ENCODE peak calls at places on chromosomes 13 and 19, in six cellular contexts. Y is mucosa of descending colon, U is psoas muscle, C is endodermal cell, T is A549, N is heart right ventricle. I is an unnamed sample. For H3K4me1, the result is how much of the 10 kb centered on the place peaks cover.

GRCh38 chr13:46119883-46120614 is 15.2 kb upstream of the CPB2 start:
- DNase-seq in N (no peak), T (peak), C (peak), U (no peak), Y (no peak), I (no peak)

GRCh38 chr13:37531054-37531453 is 67.5 kb downstream of the POSTN start:
- DNase-seq in Y (no peak), T (no peak), N (no peak), C (no peak), U (no peak), I (peak)

GRCh38 chr19:36771275-36772231 is 1.1 kb downstream of the ZNF850 start:
- DNase-seq in C (peak), T (no peak), U (peak), N (peak), Y (peak), I (peak)

GRCh38 chr13:66689628-66690027 is 540.5 kb downstream of the PCDH9 start:
- DNase-seq in Y (no peak), T (no peak), C (no peak), U (no peak), N (no peak), I (no peak)

GRCh38 chr13:66618702-66619101 is 611.4 kb downstream of the PCDH9 start:
- DNase-seq in Y (no peak), C (no peak), T (peak), N (no peak), U (no peak), I (peak)

GRCh38 chr13:19984430-19985218 is 26.1 kb downstream of the ZMYM2 start:
- DNase-seq in Y (no peak), T (peak), C (no peak), U (no peak), N (no peak), I (peak)

GRCh38 chr19:47283405-47284059 is 8.8 kb downstream of the INAFM1 start:
- DNase-seq in U (no peak), N (no peak), Y (no peak), C (no peak), T (no peak), I (no peak)

GRCh38 chr13:89925107-89925506 is 1422.4 kb upstream of the MIR17HG start:
- DNase-seq in N (no peak), Y (no peak), U (no peak), T (no peak), C (peak), I (peak)

GRCh38 chr19:49056101-49056901 is 1.2 kb downstream of the CGB7 start:
- DNase-seq in Y (peak), U (peak), C (peak), T (peak), N (peak), I (peak)

GRCh38 chr19:45629704-45630103 is 9.5 kb downstream of the EML2 start:
- DNase-seq in U (no peak), Y (no peak), N (no peak), T (no peak), C (no peak), I (no peak)

GRCh38 chr19:45621976-45622503 is 17.2 kb downstream of the EML2 start:
- DNase-seq in Y (no peak), C (no peak), N (no peak), U (no peak), T (no peak), I (no peak)

GRCh38 chr19:45621389-45621788 is 17.8 kb downstream of the EML2 start:
- DNase-seq in Y (no peak), C (no peak), U (no peak), N (no peak), T (no peak), I (no peak)

DNA sequence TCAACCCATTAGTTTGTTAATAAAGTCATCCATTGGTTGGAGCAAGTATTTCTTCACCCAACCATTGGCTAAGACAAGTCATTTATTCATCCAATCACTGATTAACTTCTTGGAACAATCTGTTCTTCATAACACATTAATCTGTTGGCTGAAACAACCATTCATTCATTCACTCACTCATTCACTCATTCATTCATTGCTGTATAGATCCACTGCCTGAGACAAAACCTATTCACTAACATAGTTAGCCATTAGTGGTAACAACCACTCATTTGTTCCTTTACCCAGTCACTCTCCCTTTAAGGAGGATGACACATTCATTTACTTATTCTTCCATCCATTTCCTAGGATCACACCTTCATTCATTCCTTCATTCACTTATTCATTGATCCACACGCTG is 15.2 kb downstream of the EML2 start:
- DNase-seq in Y (no peak), N (no peak), U (no peak), C (no peak), T (no peak), I (no peak)
- TF ChIP-seq CTCF in Y (no peak), N (no peak), U (no peak), C (no peak), T (no peak), I (no peak)

GRCh38 chr19:3816566-3817218 is 30.5 kb upstream of the MATK start:
- DNase-seq in C (peak), T (no peak), U (no peak), N (no peak), Y (no peak), I (no peak)

GRCh38 chr19:3810708-3811355 is 24.7 kb upstream of the MATK start:
- DNase-seq in C (no peak), N (no peak), T (no peak), U (no peak), Y (no peak), I (no peak)

GRCh38 chr19:3817761-3818160 is 31.6 kb upstream of the MATK start:
- DNase-seq in Y (no peak), U (no peak), N (no peak), C (no peak), T (no peak), I (no peak)

GRCh38 chr19:3813473-3814392 is 27.6 kb upstream of the MATK start:
- DNase-seq in T (no peak), Y (no peak), U (no peak), N (no peak), C (peak), I (no peak)

GRCh38 chr19:3814648-3815047 is 28.5 kb upstream of the MATK start:
- DNase-seq in N (no peak), C (no peak), U (no peak), Y (no peak), T (no peak), I (no peak)
- H3K4me1 ChIP-seq in N (under half), C (under half), U (under half), Y (under half), T (under half), I (under half)

DNA sequence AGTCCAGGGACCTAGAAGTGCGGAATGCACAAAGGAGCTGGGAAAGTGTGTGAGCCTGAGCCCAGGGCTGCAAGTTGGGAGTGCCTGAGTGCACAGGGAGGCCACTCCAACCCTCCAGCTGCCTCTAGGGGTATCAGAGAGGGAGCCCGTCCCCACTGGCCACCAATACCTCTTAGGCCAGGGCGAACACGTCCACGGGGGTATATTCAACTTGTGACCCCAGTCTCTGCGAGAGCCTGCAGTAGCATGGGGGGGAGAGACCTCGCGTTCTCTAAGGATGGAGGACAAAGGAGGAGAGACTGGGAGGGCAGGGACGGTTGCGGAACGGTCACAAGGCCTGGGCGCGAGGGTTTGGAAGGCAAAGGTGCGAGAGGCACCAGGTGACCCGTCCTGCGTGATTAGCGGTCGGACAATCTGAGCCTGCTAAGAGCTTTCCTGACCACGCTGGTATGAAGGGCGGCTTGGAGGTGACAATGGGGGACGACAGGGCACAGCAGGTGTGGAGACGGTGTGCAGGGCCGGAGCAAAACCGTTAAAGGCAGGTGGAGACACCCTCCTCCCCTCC is 676 bp downstream of the CD320 start:
- DNase-seq in T (no peak), U (peak), C (peak), Y (no peak), N (no peak), I (no peak)
- TF ChIP-seq CTCF in T (no peak), U (no peak), C (peak), Y (no peak), N (no peak), I (no peak)

GRCh38 chr13:40578055-40578454 is 88.4 kb downstream of the FOXO1 start:
- DNase-seq in T (no peak), Y (no peak), N (no peak), U (no peak), C (no peak), I (no peak)

GRCh38 chr13:40580566-40581276 is 85.7 kb downstream of the FOXO1 start:
- DNase-seq in U (no peak), T (no peak), N (no peak), C (no peak), Y (no peak), I (peak)

GRCh38 chr13:40582531-40582930 is 83.9 kb downstream of the FOXO1 start:
- DNase-seq in T (no peak), Y (no peak), C (no peak), N (no peak), U (no peak), I (no peak)

GRCh38 chr13:40581277-40581579 is 85.2 kb downstream of the FOXO1 start:
- DNase-seq in Y (no peak), U (no peak), N (no peak), C (no peak), T (no peak), I (no peak)

DNA sequence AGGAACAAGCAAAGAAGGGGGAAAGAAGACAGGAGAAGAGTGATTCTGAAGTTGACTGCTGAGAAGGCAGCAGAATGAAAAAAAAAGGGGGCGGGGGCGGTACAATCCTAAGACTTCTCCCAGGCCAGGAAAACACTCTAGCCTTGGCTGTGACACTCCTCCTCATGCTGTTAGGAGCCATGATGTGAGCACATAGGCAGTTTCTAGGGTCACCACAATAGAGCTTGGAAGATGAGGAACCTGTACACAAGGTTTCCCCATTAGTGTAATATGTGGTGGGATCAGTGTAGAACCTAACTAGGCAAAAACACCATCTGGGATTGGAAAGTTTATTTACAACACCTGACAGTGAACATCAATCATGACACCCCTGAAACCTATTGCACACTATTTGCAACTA is 86.9 kb downstream of the FOXO1 start:
- DNase-seq in N (no peak), Y (no peak), T (no peak), U (no peak), C (peak), I (no peak)
- H3K4me1 ChIP-seq in N (under half), Y (under half), T (under half), U (half or more), C (under half), I (under half)

GRCh38 chr19:55538132-55538531 is 1.2 kb upstream of the SBK2 start:
- DNase-seq in T (no peak), U (no peak), Y (no peak), N (no peak), C (no peak), I (no peak)

GRCh38 chr19:55536366-55536765 is 567 bp downstream of the SBK2 start:
- DNase-seq in T (no peak), N (no peak), C (no peak), U (no peak), Y (no peak), I (no peak)

GRCh38 chr19:55537741-55538111 is 793 bp upstream of the SBK2 start:
- DNase-seq in U (no peak), Y (no peak), T (no peak), N (no peak), C (peak), I (no peak)

GRCh38 chr19:55535579-55536350 is 1.2 kb downstream of the SBK2 start:
- DNase-seq in T (no peak), N (no peak), C (no peak), Y (no peak), U (no peak), I (no peak)

DNA sequence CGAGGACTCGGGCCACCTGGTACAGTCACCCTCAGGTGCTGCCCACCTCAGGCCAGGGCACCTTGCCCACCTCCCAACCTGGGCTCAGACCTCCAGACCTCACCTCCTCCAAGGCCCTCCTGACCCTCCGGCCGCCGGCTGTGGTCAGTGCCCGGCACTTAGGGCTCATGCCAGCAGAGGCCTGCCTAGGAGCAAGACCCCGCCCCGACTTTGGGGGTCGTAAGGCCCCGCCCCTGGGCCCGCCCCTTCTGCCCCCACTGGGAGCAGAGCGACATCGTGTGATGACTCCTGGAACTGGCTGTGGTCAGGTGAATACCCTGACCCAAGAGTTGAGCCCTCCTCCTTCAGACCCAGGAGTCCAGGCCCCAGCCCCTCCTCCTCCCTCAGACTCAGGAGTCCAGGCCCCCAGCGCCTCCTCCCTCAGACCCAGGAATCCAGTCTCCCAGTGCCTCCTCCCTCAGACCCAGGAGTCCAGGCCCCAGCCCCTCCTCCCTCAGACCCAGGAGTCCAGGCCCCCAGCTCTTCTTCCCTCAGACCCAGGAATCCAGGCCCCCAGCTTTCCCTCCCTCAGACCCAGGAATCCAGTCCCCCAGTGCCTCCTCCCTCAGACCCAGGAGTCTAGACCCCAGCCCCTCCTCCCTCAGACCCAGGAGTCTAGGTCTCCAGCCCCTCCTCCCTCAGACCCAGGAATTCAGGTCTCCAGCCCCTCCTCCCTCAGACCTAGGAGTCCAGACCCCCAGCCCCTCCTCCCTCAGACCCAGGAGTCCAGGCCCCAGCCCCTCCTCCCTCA is at the start of gene SBK2:
- DNase-seq in Y (no peak), T (no peak), C (peak), N (no peak), U (no peak), I (peak)
- TF ChIP-seq CTCF in Y (no peak), T (peak), C (peak), N (no peak), U (peak), I (peak)

GRCh38 chr13:40973409-40973808 is 45.7 kb downstream of the ELF1 start:
- DNase-seq in T (no peak), C (no peak), N (no peak), U (no peak), Y (no peak), I (no peak)

GRCh38 chr13:40969169-40969901 is 49.8 kb downstream of the ELF1 start:
- DNase-seq in C (no peak), T (no peak), N (no peak), Y (no peak), U (no peak), I (no peak)

GRCh38 chr13:40970803-40971202 is 48.3 kb downstream of the ELF1 start:
- DNase-seq in T (no peak), U (no peak), Y (no peak), C (no peak), N (no peak), I (no peak)

GRCh38 chr13:40968416-40969000 is 50.6 kb downstream of the ELF1 start:
- DNase-seq in Y (no peak), C (no peak), U (no peak), T (no peak), N (no peak), I (no peak)

DNA sequence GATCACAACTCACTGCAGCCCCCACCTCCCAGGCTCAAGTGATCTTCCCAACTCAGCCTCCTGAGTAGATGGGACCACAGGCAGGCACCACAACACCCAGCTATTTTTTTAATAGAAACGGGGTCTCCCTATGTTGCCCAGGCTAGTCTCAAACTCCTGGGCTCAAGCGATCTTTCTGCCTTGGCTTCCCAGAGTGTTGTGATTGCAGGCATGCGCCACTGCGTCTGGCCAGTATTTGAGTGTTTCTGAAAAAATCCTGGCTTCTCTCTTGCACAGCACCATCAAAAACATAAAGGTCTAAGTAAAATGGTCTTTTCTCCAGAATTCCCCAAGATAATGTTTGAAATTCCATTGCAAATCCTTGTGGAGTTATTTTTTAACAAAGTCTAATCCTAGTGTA is 47.8 kb downstream of the ELF1 start:
- DNase-seq in Y (no peak), U (no peak), N (no peak), C (no peak), T (no peak), I (no peak)
- H3K4me1 ChIP-seq in Y (half or more), U (half or more), N (under half), C (under half), T (under half), I (under half)

DNA sequence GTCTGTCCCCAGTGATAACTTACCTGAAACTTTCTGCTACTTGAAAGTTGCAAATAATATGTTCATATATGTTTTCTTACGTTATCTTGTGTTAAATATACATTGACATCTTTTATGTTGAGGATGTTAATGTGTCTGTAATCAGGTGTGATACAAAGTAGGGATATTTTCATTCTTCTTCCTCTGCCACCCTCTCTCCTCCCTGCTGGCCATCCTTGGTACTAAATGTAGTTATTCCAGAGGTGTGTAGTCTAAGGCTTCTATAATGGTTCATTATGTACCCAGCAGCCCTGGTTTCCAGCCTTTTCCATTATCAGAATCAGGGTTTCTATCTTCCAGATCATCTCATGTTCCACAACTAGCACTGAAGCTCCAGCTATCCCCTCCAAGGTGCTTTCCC is 606.7 kb upstream of the KLHL1 start:
- DNase-seq in C (no peak), T (no peak), U (no peak), Y (no peak), N (no peak), I (no peak)
- TF ChIP-seq CTCF in C (peak), T (no peak), U (no peak), Y (no peak), N (no peak), I (no peak)

DNA sequence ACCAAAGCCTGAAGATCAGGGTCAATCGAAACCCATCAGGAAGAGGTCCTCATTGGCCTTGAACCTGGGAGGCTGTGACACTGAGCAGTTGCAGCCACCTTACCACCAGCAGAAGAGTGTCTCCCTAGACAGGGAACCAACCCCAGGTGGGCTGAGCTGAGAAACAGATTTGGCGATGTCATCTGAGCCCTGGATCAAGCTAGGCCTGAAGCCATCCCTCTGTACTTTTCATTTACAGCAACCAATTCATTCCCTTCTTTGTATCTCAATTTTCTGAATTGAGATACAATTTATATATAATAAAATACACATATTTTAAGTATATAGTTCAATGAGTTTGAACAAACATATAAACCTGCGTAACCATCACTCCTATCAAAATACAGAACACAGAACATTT is 14.6 kb downstream of the RHPN2 start:
- DNase-seq in N (no peak), Y (no peak), U (no peak), C (no peak), T (no peak), I (no peak)
- H3K4me1 ChIP-seq in N (under half), Y (half or more), U (under half), C (under half), T (half or more), I (under half)

I was measured in cardiac muscle cell.